ENCODE peak calls at places on chromosomes 5 and 9, in eight cellular contexts. One of them, this sample, is unnamed.

GRCh38 chr5:173745561-173745960 is 129.1 kb upstream of the BOD1 start:
- DNase-seq in fibroblast of lung: no peak
- DNase-seq in ovary: no peak
- DNase-seq in CD8-positive, alpha-beta T cell: no peak
- DNase-seq in right atrium auricular region: no peak
- DNase-seq in testis: no peak
- DNase-seq in aorta: no peak
- DNase-seq in MM.1S: no peak
- DNase-seq in this sample: no peak

GRCh38 chr9:108835831-108836230 is 20.0 kb downstream of the ACTL7B start:
- DNase-seq in right atrium auricular region: no peak
- DNase-seq in MM.1S: no peak
- DNase-seq in fibroblast of lung: no peak
- DNase-seq in CD8-positive, alpha-beta T cell: no peak
- DNase-seq in ovary: no peak
- DNase-seq in aorta: no peak
- DNase-seq in testis: no peak
- DNase-seq in this sample: no peak

GRCh38 chr5:114726126-114726525 is 364.3 kb downstream of the KCNN2 start:
- DNase-seq in ovary: no peak
- DNase-seq in MM.1S: no peak
- DNase-seq in right atrium auricular region: no peak
- DNase-seq in CD8-positive, alpha-beta T cell: no peak
- DNase-seq in aorta: no peak
- DNase-seq in fibroblast of lung: no peak
- DNase-seq in testis: no peak
- DNase-seq in this sample: no peak

GRCh38 chr9:133855802-133856592 is 117.8 kb upstream of the SARDH start:
- DNase-seq in fibroblast of lung: peak; percentile 52
- DNase-seq in MM.1S: no peak
- DNase-seq in testis: no peak
- DNase-seq in ovary: no peak
- DNase-seq in aorta: peak; percentile 74
- DNase-seq in CD8-positive, alpha-beta T cell: no peak
- DNase-seq in right atrium auricular region: peak; percentile 86
- DNase-seq in this sample: peak; percentile 76

GRCh38 chr9:130741024-130741305 is 47.4 kb downstream of the EXOSC2 start:
- DNase-seq in testis: no peak
- DNase-seq in CD8-positive, alpha-beta T cell: no peak
- DNase-seq in aorta: no peak
- DNase-seq in fibroblast of lung: no peak
- DNase-seq in ovary: no peak
- DNase-seq in right atrium auricular region: no peak
- DNase-seq in MM.1S: no peak
- DNase-seq in this sample: no peak

GRCh38 chr5:116361171-116361967 is 213.3 kb downstream of the SEMA6A start:
- DNase-seq in ovary: peak; percentile 58
- DNase-seq in fibroblast of lung: peak; percentile 43
- DNase-seq in CD8-positive, alpha-beta T cell: no peak
- DNase-seq in right atrium auricular region: peak; percentile 68
- DNase-seq in MM.1S: no peak
- DNase-seq in testis: peak; percentile 77
- DNase-seq in aorta: peak; percentile 43
- DNase-seq in this sample: peak; percentile 86

GRCh38 chr5:93596676-93597441 is 13.8 kb downstream of the NR2F1 start:
- DNase-seq in MM.1S: no peak
- DNase-seq in right atrium auricular region: no peak
- DNase-seq in testis: no peak
- DNase-seq in aorta: no peak
- DNase-seq in ovary: no peak
- DNase-seq in fibroblast of lung: no peak
- DNase-seq in CD8-positive, alpha-beta T cell: no peak
- DNase-seq in this sample: no peak

GRCh38 chr5:156838966-156839365 is 11.1 kb upstream of the PPP1R2B start:
- DNase-seq in aorta: no peak
- DNase-seq in testis: no peak
- DNase-seq in ovary: no peak
- DNase-seq in fibroblast of lung: no peak
- DNase-seq in MM.1S: no peak
- DNase-seq in CD8-positive, alpha-beta T cell: no peak
- DNase-seq in right atrium auricular region: no peak
- DNase-seq in this sample: no peak

GRCh38 chr9:88732128-88732527 is 197.2 kb downstream of the NXNL2 start:
- DNase-seq in testis: no peak
- DNase-seq in CD8-positive, alpha-beta T cell: no peak
- DNase-seq in right atrium auricular region: no peak
- DNase-seq in MM.1S: no peak
- DNase-seq in fibroblast of lung: peak; percentile 84
- DNase-seq in aorta: no peak
- DNase-seq in ovary: no peak
- DNase-seq in this sample: no peak

GRCh38 chr5:157963761-157964160 is 104.8 kb upstream of the CLINT1 start:
- DNase-seq in right atrium auricular region: no peak
- DNase-seq in testis: no peak
- DNase-seq in MM.1S: no peak
- DNase-seq in CD8-positive, alpha-beta T cell: no peak
- DNase-seq in aorta: no peak
- DNase-seq in fibroblast of lung: no peak
- DNase-seq in ovary: no peak
- DNase-seq in this sample: no peak

GRCh38 chr5:56481147-56481997 is 248.2 kb upstream of the ANKRD55 start:
- DNase-seq in testis: peak; percentile 58
- DNase-seq in ovary: peak; percentile 78
- DNase-seq in right atrium auricular region: peak; percentile 64
- DNase-seq in aorta: peak; percentile 71
- DNase-seq in MM.1S: peak; percentile 59
- DNase-seq in CD8-positive, alpha-beta T cell: no peak
- DNase-seq in fibroblast of lung: peak; percentile 15
- DNase-seq in this sample: peak; percentile 89

GRCh38 chr9:109179801-109180523 is 12.9 kb upstream of the FRRS1L start:
- DNase-seq in aorta: no peak
- DNase-seq in right atrium auricular region: no peak
- DNase-seq in ovary: no peak
- DNase-seq in MM.1S: no peak
- DNase-seq in testis: no peak
- DNase-seq in fibroblast of lung: no peak
- DNase-seq in CD8-positive, alpha-beta T cell: no peak
- DNase-seq in this sample: peak; percentile 73

GRCh38 chr5:81003987-81004386 is 43.8 kb downstream of the RASGRF2 start:
- DNase-seq in CD8-positive, alpha-beta T cell: no peak
- DNase-seq in aorta: no peak
- DNase-seq in testis: no peak
- DNase-seq in fibroblast of lung: no peak
- DNase-seq in right atrium auricular region: no peak
- DNase-seq in MM.1S: no peak
- DNase-seq in ovary: no peak
- DNase-seq in this sample: no peak

GRCh38 chr9:96232539-96233241 is 69.3 kb downstream of the HSD17B3 start:
- DNase-seq in ovary: peak; percentile 64
- DNase-seq in CD8-positive, alpha-beta T cell: no peak
- DNase-seq in fibroblast of lung: no peak
- DNase-seq in right atrium auricular region: peak; percentile 83
- DNase-seq in aorta: no peak
- DNase-seq in MM.1S: peak; percentile 49
- DNase-seq in testis: peak; percentile 87
- DNase-seq in this sample: peak; percentile 78

GRCh38 chr5:180831139-180832080 is 28.8 kb upstream of the MGAT1 start:
- DNase-seq in ovary: peak; percentile 89
- DNase-seq in testis: peak; percentile 92
- DNase-seq in MM.1S: peak; percentile 85
- DNase-seq in right atrium auricular region: peak; percentile 88
- DNase-seq in aorta: peak; percentile 93
- DNase-seq in CD8-positive, alpha-beta T cell: peak; percentile 68
- DNase-seq in fibroblast of lung: peak; percentile 68
- DNase-seq in this sample: peak; percentile 95

GRCh38 chr5:151086905-151087360 is 6.1 kb upstream of the TNIP1 start:
- DNase-seq in ovary: no peak
- DNase-seq in MM.1S: peak; percentile 62
- DNase-seq in right atrium auricular region: no peak
- DNase-seq in fibroblast of lung: no peak
- DNase-seq in CD8-positive, alpha-beta T cell: peak; percentile 44
- DNase-seq in aorta: no peak
- DNase-seq in testis: no peak
- DNase-seq in this sample: no peak

GRCh38 chr9:135419106-135419505 is 60.5 kb upstream of the PPP1R26 start:
- DNase-seq in MM.1S: no peak
- DNase-seq in aorta: peak; percentile 29
- DNase-seq in fibroblast of lung: no peak
- DNase-seq in testis: no peak
- DNase-seq in CD8-positive, alpha-beta T cell: no peak
- DNase-seq in right atrium auricular region: no peak
- DNase-seq in ovary: no peak
- DNase-seq in this sample: no peak

GRCh38 chr9:281753-282645 is 67.3 kb downstream of the DOCK8 start:
- DNase-seq in MM.1S: no peak
- DNase-seq in testis: no peak
- DNase-seq in right atrium auricular region: no peak
- DNase-seq in aorta: no peak
- DNase-seq in fibroblast of lung: no peak
- DNase-seq in ovary: no peak
- DNase-seq in CD8-positive, alpha-beta T cell: no peak
- DNase-seq in this sample: no peak

GRCh38 chr5:16827755-16828154 is 108.3 kb downstream of the MYO10 start:
- DNase-seq in aorta: no peak
- DNase-seq in MM.1S: no peak
- DNase-seq in testis: no peak
- DNase-seq in right atrium auricular region: no peak
- DNase-seq in ovary: no peak
- DNase-seq in CD8-positive, alpha-beta T cell: no peak
- DNase-seq in fibroblast of lung: no peak
- DNase-seq in this sample: no peak

DNA sequence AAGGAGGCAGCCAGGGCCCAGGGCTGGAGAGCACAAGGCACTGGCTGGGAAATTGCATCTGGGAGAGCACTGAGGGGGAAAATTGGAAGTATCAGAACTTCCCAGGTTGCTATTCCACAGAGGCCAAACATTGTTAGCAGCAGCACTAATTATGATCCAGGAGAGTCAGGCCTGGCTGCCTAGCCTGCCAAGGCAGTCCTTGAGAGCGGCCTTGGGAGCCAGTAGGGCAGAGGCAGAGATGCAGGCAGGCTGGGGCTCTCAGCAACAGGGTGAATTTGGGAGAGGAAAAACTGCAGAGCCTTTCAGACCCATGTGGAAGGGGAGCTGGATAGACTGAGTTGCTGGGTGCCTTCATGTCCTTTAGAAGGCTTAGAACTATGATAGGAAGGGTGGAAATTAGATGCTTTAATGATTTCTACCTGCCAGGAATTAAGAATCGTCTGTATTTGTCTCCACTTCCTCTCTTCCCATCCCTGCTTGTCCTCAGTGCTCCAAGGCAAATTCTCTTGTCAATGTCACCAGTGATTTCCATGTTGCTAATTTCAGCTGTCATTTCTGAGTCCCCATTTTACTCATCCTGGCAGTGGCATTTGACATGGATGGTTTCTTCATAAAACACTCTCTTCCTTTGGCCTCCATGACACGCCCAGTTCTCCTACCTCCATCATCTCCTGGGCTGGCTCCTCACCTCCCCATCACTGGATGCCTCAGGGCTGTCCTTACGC is 56.2 kb upstream of the HSPA9 start:
- DNase-seq in CD8-positive, alpha-beta T cell: no peak
- DNase-seq in right atrium auricular region: no peak
- DNase-seq in aorta: no peak
- DNase-seq in MM.1S: no peak
- DNase-seq in ovary: peak; percentile 51
- DNase-seq in fibroblast of lung: no peak
- DNase-seq in testis: no peak
- DNase-seq in this sample: no peak
- H3K4me1 ChIP-seq in CD8-positive, alpha-beta T cell: no peaks in the 10 kb centered on the region
- H3K4me1 ChIP-seq in right atrium auricular region: peaks cover 7% of the 10 kb centered on the region
- H3K4me1 ChIP-seq in aorta: no peaks in the 10 kb centered on the region
- H3K4me1 ChIP-seq in MM.1S: no peaks in the 10 kb centered on the region
- H3K4me1 ChIP-seq in ovary: peaks cover 5% of the 10 kb centered on the region
- H3K4me1 ChIP-seq in fibroblast of lung: no peaks in the 10 kb centered on the region
- H3K4me1 ChIP-seq in testis: no peaks in the 10 kb centered on the region
- H3K4me1 ChIP-seq in this sample: no peaks in the 10 kb centered on the region

DNA sequence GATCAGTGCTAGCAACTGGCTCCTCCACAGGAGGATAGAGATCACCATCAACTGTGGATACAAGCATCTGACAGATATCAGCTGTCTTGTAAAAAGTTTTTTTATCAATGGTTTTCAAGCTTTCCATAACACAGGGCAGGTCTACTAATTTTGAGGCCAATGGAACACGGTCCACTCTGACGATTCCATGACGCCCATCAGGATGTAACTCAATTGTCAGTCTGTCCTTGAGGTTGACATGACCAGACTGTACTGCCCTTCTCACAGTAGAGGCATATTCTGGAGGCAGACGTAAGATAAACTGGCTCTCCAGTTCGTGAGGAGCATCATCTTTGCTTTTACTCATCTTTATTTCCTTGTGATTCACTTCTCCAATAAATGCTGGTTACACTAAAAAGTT is 885 bp downstream of the TAF7 start:
- DNase-seq in right atrium auricular region: no peak
- DNase-seq in aorta: no peak
- DNase-seq in fibroblast of lung: no peak
- DNase-seq in testis: peak; percentile 52
- DNase-seq in CD8-positive, alpha-beta T cell: no peak
- DNase-seq in ovary: no peak
- DNase-seq in MM.1S: no peak
- DNase-seq in this sample: no peak
- H3K9me3 ChIP-seq in right atrium auricular region: peaks cover 35% of the 10 kb centered on the region
- H3K9me3 ChIP-seq in aorta: peaks cover 8% of the 10 kb centered on the region
- H3K9me3 ChIP-seq in fibroblast of lung: peaks cover 12% of the 10 kb centered on the region
- H3K9me3 ChIP-seq in testis: no peaks in the 10 kb centered on the region
- H3K9me3 ChIP-seq in CD8-positive, alpha-beta T cell: peaks cover 47% of the 10 kb centered on the region
- H3K9me3 ChIP-seq in ovary: peaks cover 37% of the 10 kb centered on the region
- H3K9me3 ChIP-seq in MM.1S: peaks cover 12% of the 10 kb centered on the region
- H3K9me3 ChIP-seq in this sample: peaks cover 8% of the 10 kb centered on the region

GRCh38 chr9:127223810-127224177 is 40.8 kb upstream of the GARNL3 start:
- DNase-seq in CD8-positive, alpha-beta T cell: no peak
- DNase-seq in aorta: peak; percentile 63
- DNase-seq in fibroblast of lung: no peak
- DNase-seq in testis: no peak
- DNase-seq in ovary: peak; percentile 63
- DNase-seq in MM.1S: no peak
- DNase-seq in right atrium auricular region: no peak
- DNase-seq in this sample: peak; percentile 28
- H3K4me3 ChIP-seq in CD8-positive, alpha-beta T cell: peak overlapping the region; percentile 72
- H3K4me3 ChIP-seq in aorta: no peak overlapping the region
- H3K4me3 ChIP-seq in fibroblast of lung: no peak overlapping the region
- H3K4me3 ChIP-seq in testis: peak overlapping the region; percentile 70
- H3K4me3 ChIP-seq in ovary: peak overlapping the region; percentile 48
- H3K4me3 ChIP-seq in MM.1S: peak overlapping the region; percentile 66
- H3K4me3 ChIP-seq in right atrium auricular region: peak overlapping the region; percentile 45
- H3K4me3 ChIP-seq in this sample: peak overlapping the region; percentile 86

DNA sequence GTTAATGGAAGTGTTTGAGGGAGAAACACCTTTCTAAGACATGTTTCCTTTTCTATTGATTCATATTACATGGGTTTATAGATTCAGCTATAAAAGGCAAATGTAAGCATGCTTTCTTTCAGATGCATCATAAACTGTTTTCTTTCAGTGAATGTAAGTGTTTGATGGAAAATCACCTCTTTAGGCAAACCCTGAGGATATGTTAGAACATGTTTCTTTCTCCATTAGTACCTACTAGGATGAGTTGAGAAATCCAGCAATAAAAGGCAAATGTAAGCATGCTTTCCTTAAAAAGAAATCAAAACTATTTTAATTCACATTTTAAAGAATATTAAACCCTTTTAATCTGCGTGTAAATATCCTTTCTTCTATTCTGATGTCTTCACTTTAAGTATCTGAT is 31.6 kb downstream of the FNIP1 start:
- DNase-seq in MM.1S: no peak
- DNase-seq in testis: no peak
- DNase-seq in right atrium auricular region: no peak
- DNase-seq in ovary: no peak
- DNase-seq in fibroblast of lung: no peak
- DNase-seq in CD8-positive, alpha-beta T cell: no peak
- DNase-seq in aorta: no peak
- DNase-seq in this sample: no peak
- H3K4me1 ChIP-seq in MM.1S: peaks cover 12% of the 10 kb centered on the region
- H3K4me1 ChIP-seq in testis: no peaks in the 10 kb centered on the region
- H3K4me1 ChIP-seq in right atrium auricular region: peaks cover 27% of the 10 kb centered on the region
- H3K4me1 ChIP-seq in ovary: peaks cover 2% of the 10 kb centered on the region
- H3K4me1 ChIP-seq in fibroblast of lung: no peaks in the 10 kb centered on the region
- H3K4me1 ChIP-seq in CD8-positive, alpha-beta T cell: no peaks in the 10 kb centered on the region
- H3K4me1 ChIP-seq in aorta: peaks cover 7% of the 10 kb centered on the region
- H3K4me1 ChIP-seq in this sample: peaks cover 3% of the 10 kb centered on the region

This sample was measured in right cardiac atrium.